ENCODE peak calls at places on chromosomes 16 and 17, in six cellular contexts. One of them, this sample, is unnamed.
A peak's percentile ranks its signal among the peaks of the same experiment; 100 is the strongest.

GRCh38 chr17:21361020-21361809 is 14.9 kb upstream of the KCNJ12 start:
- DNase-seq in prostate gland: no peak
- DNase-seq in HCT116: no peak
- DNase-seq in SK-N-SH: peak; percentile 53
- DNase-seq in GM23338: no peak
- DNase-seq in HepG2: no peak
- DNase-seq in this sample: no peak

GRCh38 chr17:47275245-47275984 is 21.8 kb downstream of the ITGB3 start:
- DNase-seq in prostate gland: peak; percentile 46
- DNase-seq in HCT116: no peak
- DNase-seq in SK-N-SH: peak; percentile 93
- DNase-seq in GM23338: peak; percentile 71
- DNase-seq in HepG2: no peak
- DNase-seq in this sample: no peak

GRCh38 chr17:62578757-62579487 is 48.5 kb upstream of the MRC2 start:
- DNase-seq in prostate gland: no peak
- DNase-seq in HCT116: no peak
- DNase-seq in SK-N-SH: peak; percentile 15
- DNase-seq in GM23338: no peak
- DNase-seq in HepG2: no peak
- DNase-seq in this sample: no peak

GRCh38 chr16:8928467-8928957 is 35.2 kb downstream of the USP7 start:
- DNase-seq in prostate gland: no peak
- DNase-seq in HCT116: no peak
- DNase-seq in SK-N-SH: no peak
- DNase-seq in GM23338: no peak
- DNase-seq in HepG2: no peak
- DNase-seq in this sample: no peak

GRCh38 chr17:64159051-64159590 is 29.2 kb upstream of the ERN1 start:
- DNase-seq in prostate gland: peak; percentile 84
- DNase-seq in HCT116: no peak
- DNase-seq in SK-N-SH: no peak
- DNase-seq in GM23338: peak; percentile 11
- DNase-seq in HepG2: no peak
- DNase-seq in this sample: no peak

GRCh38 chr17:76867578-76868175 is 527 bp upstream of the MGAT5B start:
- DNase-seq in prostate gland: no peak
- DNase-seq in HCT116: no peak
- DNase-seq in SK-N-SH: peak; percentile 64
- DNase-seq in GM23338: peak; percentile 76
- DNase-seq in HepG2: no peak
- DNase-seq in this sample: no peak

GRCh38 chr17:59244081-59244480 is 23.8 kb downstream of the GDPD1 start:
- DNase-seq in prostate gland: no peak
- DNase-seq in HCT116: no peak
- DNase-seq in SK-N-SH: no peak
- DNase-seq in GM23338: no peak
- DNase-seq in HepG2: no peak
- DNase-seq in this sample: no peak

GRCh38 chr16:53896711-53897110 is 192.8 kb downstream of the FTO start:
- DNase-seq in prostate gland: no peak
- DNase-seq in HCT116: no peak
- DNase-seq in SK-N-SH: no peak
- DNase-seq in GM23338: no peak
- DNase-seq in HepG2: no peak
- DNase-seq in this sample: no peak

GRCh38 chr17:7132511-7133094 is 18.0 kb upstream of the ASGR2 start:
- DNase-seq in prostate gland: no peak
- DNase-seq in HCT116: no peak
- DNase-seq in SK-N-SH: no peak
- DNase-seq in GM23338: peak; percentile 96
- DNase-seq in HepG2: peak; percentile 61
- DNase-seq in this sample: no peak

GRCh38 chr17:876272-876671 is 94.1 kb downstream of the MRM3 start:
- DNase-seq in prostate gland: no peak
- DNase-seq in HCT116: no peak
- DNase-seq in SK-N-SH: no peak
- DNase-seq in GM23338: peak; percentile 52
- DNase-seq in HepG2: no peak
- DNase-seq in this sample: no peak

GRCh38 chr16:3434373-3434772 is 8.9 kb downstream of the ZNF597 start:
- DNase-seq in prostate gland: no peak
- DNase-seq in HCT116: no peak
- DNase-seq in SK-N-SH: no peak
- DNase-seq in GM23338: no peak
- DNase-seq in HepG2: no peak
- DNase-seq in this sample: no peak

GRCh38 chr17:74918906-74919305 is 4.1 kb downstream of the USH1G start:
- DNase-seq in prostate gland: no peak
- DNase-seq in HCT116: no peak
- DNase-seq in SK-N-SH: no peak
- DNase-seq in GM23338: no peak
- DNase-seq in HepG2: no peak
- DNase-seq in this sample: no peak

GRCh38 chr17:75271955-75272847 is 1.2 kb upstream of the MIF4GD start:
- DNase-seq in prostate gland: peak; percentile 17
- DNase-seq in HCT116: no peak
- DNase-seq in SK-N-SH: peak; percentile 78
- DNase-seq in GM23338: no peak
- DNase-seq in HepG2: no peak
- DNase-seq in this sample: no peak

GRCh38 chr17:41413982-41414381 is 10.4 kb downstream of the KRT37 start:
- DNase-seq in prostate gland: no peak
- DNase-seq in HCT116: no peak
- DNase-seq in SK-N-SH: no peak
- DNase-seq in GM23338: no peak
- DNase-seq in HepG2: peak; percentile 56
- DNase-seq in this sample: no peak

GRCh38 chr16:56864910-56865309 is at the start of gene SLC12A3:
- DNase-seq in prostate gland: no peak
- DNase-seq in HCT116: no peak
- DNase-seq in SK-N-SH: peak; percentile 64
- DNase-seq in GM23338: no peak
- DNase-seq in HepG2: no peak
- DNase-seq in this sample: no peak

GRCh38 chr16:9797306-9797705 is 384.9 kb downstream of the GRIN2A start:
- DNase-seq in prostate gland: no peak
- DNase-seq in HCT116: no peak
- DNase-seq in SK-N-SH: no peak
- DNase-seq in GM23338: no peak
- DNase-seq in HepG2: peak; percentile 13
- DNase-seq in this sample: no peak

GRCh38 chr16:30533748-30534367 is 800 bp downstream of the ZNF747 start:
- DNase-seq in prostate gland: no peak
- DNase-seq in HCT116: no peak
- DNase-seq in SK-N-SH: peak; percentile 50
- DNase-seq in GM23338: no peak
- DNase-seq in HepG2: no peak
- DNase-seq in this sample: no peak

GRCh38 chr16:54460254-54460860 is 173.8 kb upstream of the IRX3 start:
- DNase-seq in prostate gland: no peak
- DNase-seq in HCT116: no peak
- DNase-seq in SK-N-SH: no peak
- DNase-seq in GM23338: no peak
- DNase-seq in HepG2: no peak
- DNase-seq in this sample: no peak

GRCh38 chr16:89696598-89697128 is 4.8 kb downstream of the SPATA2L start:
- DNase-seq in prostate gland: no peak
- DNase-seq in HCT116: no peak
- DNase-seq in SK-N-SH: peak; percentile 33
- DNase-seq in GM23338: no peak
- DNase-seq in HepG2: no peak
- DNase-seq in this sample: no peak
- TF ChIP-seq POLR2AphosphoS5 in prostate gland: no peak
- TF ChIP-seq POLR2AphosphoS5 in HCT116: no peak
- TF ChIP-seq POLR2AphosphoS5 in SK-N-SH: no peak
- TF ChIP-seq POLR2AphosphoS5 in GM23338: no peak
- TF ChIP-seq POLR2AphosphoS5 in HepG2: no peak
- TF ChIP-seq POLR2AphosphoS5 in this sample: no peak

GRCh38 chr17:42670199-42670924 is 6.4 kb downstream of the PLEKHH3 start:
- DNase-seq in prostate gland: no peak
- DNase-seq in HCT116: no peak
- DNase-seq in SK-N-SH: peak; percentile 58
- DNase-seq in GM23338: peak; percentile 83
- DNase-seq in HepG2: no peak
- DNase-seq in this sample: no peak
- H3K36me3 ChIP-seq in prostate gland: peaks cover 12% of the 10 kb centered on the region
- H3K36me3 ChIP-seq in HCT116: peaks cover 21% of the 10 kb centered on the region
- H3K36me3 ChIP-seq in SK-N-SH: peaks cover 58% of the 10 kb centered on the region
- H3K36me3 ChIP-seq in GM23338: no peaks in the 10 kb centered on the region
- H3K36me3 ChIP-seq in HepG2: peaks cover 16% of the 10 kb centered on the region
- H3K36me3 ChIP-seq in this sample: no peaks in the 10 kb centered on the region

GRCh38 chr16:78444-79145 is 570 bp downstream of the MPG start:
- DNase-seq in prostate gland: no peak
- DNase-seq in HCT116: no peak
- DNase-seq in SK-N-SH: no peak
- DNase-seq in GM23338: no peak
- DNase-seq in HepG2: no peak
- DNase-seq in this sample: no peak
- TF ChIP-seq POLR2AphosphoS5 in prostate gland: peak; percentile 9
- TF ChIP-seq POLR2AphosphoS5 in HCT116: no peak
- TF ChIP-seq POLR2AphosphoS5 in SK-N-SH: no peak
- TF ChIP-seq POLR2AphosphoS5 in GM23338: no peak
- TF ChIP-seq POLR2AphosphoS5 in HepG2: no peak
- TF ChIP-seq POLR2AphosphoS5 in this sample: no peak

DNA sequence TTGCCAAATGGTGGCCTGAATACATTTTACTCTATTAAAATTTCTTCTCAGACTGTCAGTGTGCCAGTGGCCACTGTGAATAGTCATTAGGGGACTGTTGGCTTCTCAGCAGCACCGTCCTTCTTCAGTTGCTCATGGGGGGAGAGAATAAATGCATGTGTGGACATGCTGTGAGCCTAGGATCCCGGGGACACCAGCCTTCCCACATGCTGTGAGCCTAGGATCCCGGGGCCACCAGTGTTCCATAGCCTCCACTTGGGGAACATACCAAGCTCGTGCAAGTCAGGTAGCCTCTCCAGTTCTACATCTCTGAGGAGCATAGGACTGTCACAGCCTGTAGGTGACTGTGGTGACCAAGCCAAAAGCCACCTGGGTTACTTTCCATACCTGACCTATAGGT is 51.5 kb downstream of the BANP start:
- DNase-seq in prostate gland: no peak
- DNase-seq in HCT116: no peak
- DNase-seq in SK-N-SH: no peak
- DNase-seq in GM23338: no peak
- DNase-seq in HepG2: no peak
- DNase-seq in this sample: no peak
- H3K36me3 ChIP-seq in prostate gland: peaks cover 11% of the 10 kb centered on the region
- H3K36me3 ChIP-seq in HCT116: no peaks in the 10 kb centered on the region
- H3K36me3 ChIP-seq in SK-N-SH: peaks cover 16% of the 10 kb centered on the region
- H3K36me3 ChIP-seq in GM23338: peaks cover 3% of the 10 kb centered on the region
- H3K36me3 ChIP-seq in HepG2: peaks cover 10% of the 10 kb centered on the region
- H3K36me3 ChIP-seq in this sample: peaks cover 8% of the 10 kb centered on the region

DNA sequence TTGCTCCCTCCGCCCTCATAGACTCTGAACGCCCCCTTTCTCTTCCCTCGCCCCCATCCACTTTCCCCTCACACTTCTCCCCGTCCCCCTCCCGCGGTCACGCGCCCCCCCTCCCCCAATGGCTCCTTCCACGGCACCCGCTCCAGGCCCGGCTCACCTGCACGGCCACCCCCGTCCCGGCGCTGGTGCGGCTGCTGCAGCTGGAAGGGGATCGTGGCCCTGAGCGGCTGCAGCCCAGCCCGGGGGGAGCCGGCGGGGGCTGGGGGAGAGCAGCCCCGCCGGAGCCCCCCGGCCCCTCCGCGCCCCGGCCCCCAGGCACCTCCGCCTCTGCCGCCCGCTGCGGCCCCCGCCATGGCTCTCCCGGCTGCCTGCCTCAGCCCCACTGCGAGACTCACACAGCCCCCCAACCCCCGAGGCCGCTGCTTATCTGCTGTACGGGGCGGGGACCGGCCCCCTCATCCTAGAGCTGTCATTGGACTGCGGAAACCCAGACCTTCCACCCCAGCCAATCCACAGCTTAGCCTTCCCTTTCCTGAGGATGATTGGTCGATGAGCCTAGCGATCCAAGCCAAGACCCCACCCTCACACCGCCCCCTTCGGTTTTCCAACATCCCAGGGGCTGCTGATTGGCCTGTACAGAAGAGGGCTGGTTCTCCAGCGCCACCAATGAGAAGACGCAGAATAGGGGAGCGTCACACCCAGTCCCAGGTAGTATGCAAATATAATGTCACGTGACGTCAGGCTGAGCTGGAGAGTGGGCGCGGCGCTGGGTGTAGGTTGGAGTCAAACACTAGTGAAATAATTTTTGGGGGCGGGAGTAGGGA is at the start of gene FAM117A:
- DNase-seq in prostate gland: peak; percentile 99
- DNase-seq in HCT116: peak; percentile 100
- DNase-seq in SK-N-SH: peak; percentile 100
- DNase-seq in GM23338: peak; percentile 99
- DNase-seq in HepG2: peak; percentile 100
- DNase-seq in this sample: peak; percentile 99
- TF ChIP-seq POLR2AphosphoS5 in prostate gland: peak; percentile 94
- TF ChIP-seq POLR2AphosphoS5 in HCT116: peak; percentile 92
- TF ChIP-seq POLR2AphosphoS5 in SK-N-SH: peak; percentile 96
- TF ChIP-seq POLR2AphosphoS5 in GM23338: peak; percentile 96
- TF ChIP-seq POLR2AphosphoS5 in HepG2: peak; percentile 97
- TF ChIP-seq POLR2AphosphoS5 in this sample: peak; percentile 68

DNA sequence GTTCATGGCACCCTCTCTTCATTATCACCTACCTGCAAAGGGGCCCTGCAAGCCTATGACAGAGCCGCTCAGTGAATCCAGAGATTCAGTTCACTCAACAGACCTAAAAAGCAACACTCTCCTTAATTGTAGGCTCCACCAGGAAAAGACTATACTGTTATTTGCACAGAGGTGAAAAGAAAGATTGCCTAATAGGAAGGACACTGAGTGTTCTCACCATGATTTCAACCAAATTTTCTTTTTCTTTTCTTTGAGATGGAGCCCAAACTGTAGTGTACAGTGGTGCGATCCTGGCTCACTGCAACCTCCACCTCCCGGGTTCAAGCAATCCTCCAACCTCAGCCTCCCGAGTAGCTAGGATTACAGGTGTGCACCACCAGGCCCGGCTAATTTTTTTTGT is 104.5 kb downstream of the PARN start:
- DNase-seq in prostate gland: no peak
- DNase-seq in HCT116: no peak
- DNase-seq in SK-N-SH: no peak
- DNase-seq in GM23338: no peak
- DNase-seq in HepG2: no peak
- DNase-seq in this sample: no peak
- H3K36me3 ChIP-seq in prostate gland: no peaks in the 10 kb centered on the region
- H3K36me3 ChIP-seq in HCT116: no peaks in the 10 kb centered on the region
- H3K36me3 ChIP-seq in SK-N-SH: no peaks in the 10 kb centered on the region
- H3K36me3 ChIP-seq in GM23338: no peaks in the 10 kb centered on the region
- H3K36me3 ChIP-seq in HepG2: no peaks in the 10 kb centered on the region
- H3K36me3 ChIP-seq in this sample: no peaks in the 10 kb centered on the region